ENCODE peak calls at places on chromosomes 4 and X, in seven cellular contexts. K is stimulated activated effector memory CD8-positive, alpha-beta T cell treated with anti-CD3 and anti-CD28 coated beads, Interleukin-12 subunit alpha, Interleukin-12 subunit beta, amount 100 ng/mL, for 72 hours; Y is head of caudate nucleus; J is HEK293T; E is NCI-H1930; H is OCI-LY7; Z is mucosa of gallbladder. A is an unnamed sample.

GRCh38 chrX:46959101-46959500 is 46.9 kb downstream of the JADE3 start:
- DNase-seq in Y (no peak), J (no peak), H (no peak), K (no peak), Z (no peak), E (no peak), A (no peak)

GRCh38 chr4:75172551-75172950 is 239.6 kb downstream of the PARM1 start:
- DNase-seq in E (no peak), Z (no peak), H (no peak), K (no peak), Y (no peak), J (no peak), A (no peak)

GRCh38 chrX:153632612-153632980 is 14.4 kb upstream of the DUSP9 start:
- DNase-seq in E (no peak), K (no peak), Y (no peak), H (no peak), J (no peak), Z (no peak), A (no peak)

GRCh38 chrX:6558979-6559378 is 24.1 kb upstream of the VCX3A start:
- DNase-seq in Y (no peak), J (no peak), Z (no peak), H (no peak), K (no peak), E (no peak), A (no peak)

GRCh38 chrX:108415146-108415545 is 23.1 kb downstream of the COL4A6 start:
- DNase-seq in Y (no peak), J (no peak), H (no peak), K (no peak), Z (no peak), E (no peak), A (no peak)

GRCh38 chr4:152696764-152697250 is 17.0 kb upstream of the TMEM154 start:
- DNase-seq in E (no peak), H (no peak), J (no peak), Z (no peak), K (peak; percentile 79), Y (no peak), A (peak; percentile 57)

GRCh38 chr4:1342003-1342402 is 5.0 kb upstream of the UVSSA start:
- DNase-seq in Y (no peak), Z (no peak), E (no peak), K (no peak), J (no peak), H (no peak), A (no peak)

GRCh38 chrX:39767446-39767845 is 330.3 kb downstream of the BCOR start:
- DNase-seq in Y (no peak), J (no peak), K (no peak), E (no peak), H (no peak), Z (no peak), A (peak; percentile 13)

GRCh38 chrX:27675493-27675892 is 85.3 kb downstream of the DCAF8L2 start:
- DNase-seq in K (no peak), E (no peak), J (no peak), Z (no peak), H (no peak), Y (no peak), A (no peak)

GRCh38 chr4:120555058-120555457 is 367.5 kb downstream of the PRDM5 start:
- DNase-seq in K (no peak), H (no peak), Z (no peak), Y (no peak), E (no peak), J (no peak), A (no peak)

GRCh38 chrX:41029332-41029731 is 55.9 kb upstream of the USP9X start:
- DNase-seq in J (no peak), H (no peak), Z (no peak), Y (no peak), E (no peak), K (no peak), A (no peak)

GRCh38 chrX:76428243-76429130 is 977 bp downstream of the MAGEE1 start:
- DNase-seq in E (no peak), K (peak; percentile 66), Z (peak; percentile 16), J (no peak), Y (peak; percentile 10), H (no peak), A (peak; percentile 7)

GRCh38 chr4:7781361-7781760 is 158.3 kb downstream of the AFAP1 start:
- DNase-seq in J (no peak), Z (no peak), Y (no peak), H (no peak), E (no peak), K (no peak), A (peak; percentile 61)

GRCh38 chr4:123562994-123563745 is 166.6 kb downstream of the SPRY1 start:
- DNase-seq in E (no peak), H (no peak), J (no peak), K (no peak), Z (no peak), Y (no peak), A (no peak)

GRCh38 chr4:183834252-183834651 is 70.9 kb upstream of the STOX2 start:
- DNase-seq in H (no peak), Z (peak; percentile 46), J (no peak), Y (peak; percentile 75), K (no peak), E (no peak), A (no peak)

GRCh38 chr4:119493419-119493818 is 135.2 kb downstream of the PDE5A start:
- DNase-seq in H (peak; percentile 21), E (no peak), Z (no peak), J (no peak), K (no peak), Y (no peak), A (no peak)

GRCh38 chrX:13428055-13428786 is 108.4 kb upstream of the ATXN3L start:
- DNase-seq in J (no peak), Y (no peak), E (no peak), Z (no peak), H (no peak), K (peak; percentile 55), A (peak; percentile 20)

A was measured in AG20443.